ENCODE peak calls at places on chromosome 16, in five cellular contexts. D, Q, P, U and Y are unnamed samples.

GRCh38 chr16:4426021-4426684 is 485 bp downstream of the DNAJA3 start:
- DNase-seq in D (no peak), Q (no peak), P (no peak), U (no peak), Y (no peak)

GRCh38 chr16:11173426-11173825 is 82.6 kb downstream of the SOCS1 start:
- DNase-seq in D (no peak), Q (no peak), P (no peak), U (no peak), Y (no peak)

GRCh38 chr16:50282010-50282538 is 15.7 kb downstream of the ADCY7 start:
- DNase-seq in D (no peak), Q (peak), P (no peak), U (no peak), Y (peak)

GRCh38 chr16:65394306-65394705 is 272.4 kb upstream of the CDH11 start:
- DNase-seq in D (no peak), Q (no peak), P (no peak), U (no peak), Y (no peak)

GRCh38 chr16:79571753-79572544 is 28.6 kb downstream of the MAF start:
- DNase-seq in D (no peak), Q (no peak), P (no peak), U (no peak), Y (no peak)

GRCh38 chr16:68235105-68235881 is 634 bp downstream of the ESRP2 start:
- DNase-seq in D (no peak), Q (no peak), P (no peak), U (no peak), Y (no peak)

GRCh38 chr16:8537691-8538342 is 52.5 kb downstream of the TMEM114 start:
- DNase-seq in D (no peak), Q (no peak), P (no peak), U (no peak), Y (no peak)

GRCh38 chr16:87201777-87202176 is 115.4 kb downstream of the C16orf95 start:
- DNase-seq in D (no peak), Q (no peak), P (no peak), U (no peak), Y (no peak)

GRCh38 chr16:87705780-87706277 is 60.0 kb downstream of the KLHDC4 start:
- DNase-seq in D (no peak), Q (no peak), P (no peak), U (no peak), Y (no peak)

GRCh38 chr16:58329147-58329546 is 34.3 kb upstream of the PRSS54 start:
- DNase-seq in D (peak), Q (no peak), P (no peak), U (no peak), Y (no peak)

GRCh38 chr16:81517630-81518438 is 73.2 kb downstream of the CMIP start:
- DNase-seq in D (peak), Q (no peak), P (no peak), U (no peak), Y (no peak)

GRCh38 chr16:49620158-49620867 is 235.6 kb downstream of the ZNF423 start:
- DNase-seq in D (peak), Q (peak), P (no peak), U (no peak), Y (no peak)

GRCh38 chr16:72895951-72896350 is 152.0 kb downstream of the ZFHX3 start:
- DNase-seq in D (no peak), Q (no peak), P (no peak), U (no peak), Y (no peak)

GRCh38 chr16:76583466-76583865 is 306.3 kb downstream of the CNTNAP4 start:
- DNase-seq in D (no peak), Q (no peak), P (no peak), U (no peak), Y (peak)

GRCh38 chr16:14356064-14356463 is 274.0 kb downstream of the PARN start:
- DNase-seq in D (no peak), Q (no peak), P (no peak), U (no peak), Y (no peak)

GRCh38 chr16:3623642-3624041 is 12.2 kb upstream of the SLX4 start:
- DNase-seq in D (no peak), Q (no peak), P (no peak), U (no peak), Y (no peak)

GRCh38 chr16:89187337-89188063 is 12.8 kb downstream of the SLC22A31 start:
- DNase-seq in D (peak), Q (no peak), P (peak), U (no peak), Y (no peak)

GRCh38 chr16:47503936-47504335 is 42.8 kb downstream of the PHKB start:
- DNase-seq in D (peak), Q (no peak), P (no peak), U (no peak), Y (no peak)